ENCODE peak calls at places on chromosomes 5 and 9, in six cellular contexts. K, M, P, I, E and R are unnamed samples.

GRCh38 chr5:148848378-148849031 is 22.1 kb downstream of the ADRB2 start:
- DNase-seq in K (no peak), M (no peak), P (no peak), I (no peak), E (no peak), R (no peak)

GRCh38 chr9:126442636-126443035 is 116.0 kb downstream of the MVB12B start:
- DNase-seq in K (no peak), M (peak), P (no peak), I (no peak), E (no peak), R (no peak)

GRCh38 chr9:127808347-127809001 is 5.8 kb downstream of the FPGS start:
- DNase-seq in K (no peak), M (no peak), P (no peak), I (no peak), E (no peak), R (no peak)

GRCh38 chr5:104179057-104179456 is 616.5 kb upstream of the NUDT12 start:
- DNase-seq in K (peak), M (peak), P (peak), I (peak), E (peak), R (no peak)

GRCh38 chr9:126517751-126518261 is 95.9 kb upstream of the LMX1B start:
- DNase-seq in K (no peak), M (no peak), P (no peak), I (no peak), E (no peak), R (no peak)

GRCh38 chr9:121262450-121262849 is 5.5 kb upstream of the GSN start:
- DNase-seq in K (no peak), M (no peak), P (no peak), I (no peak), E (no peak), R (no peak)

GRCh38 chr9:27157736-27158135 is 48.7 kb downstream of the TEK start:
- DNase-seq in K (no peak), M (no peak), P (no peak), I (no peak), E (no peak), R (no peak)

GRCh38 chr5:42250-42649 is 49.7 kb upstream of the PLEKHG4B start:
- DNase-seq in K (peak), M (peak), P (no peak), I (peak), E (peak), R (no peak)

GRCh38 chr5:10489810-10490426 is 48.2 kb downstream of the ROPN1L start:
- DNase-seq in K (peak), M (no peak), P (no peak), I (no peak), E (no peak), R (no peak)

GRCh38 chr5:75072066-75072465 is 19.7 kb upstream of the GCNT4 start:
- DNase-seq in K (no peak), M (no peak), P (no peak), I (no peak), E (no peak), R (no peak)

GRCh38 chr5:158100373-158100902 is 241.5 kb upstream of the CLINT1 start:
- DNase-seq in K (no peak), M (no peak), P (no peak), I (no peak), E (no peak), R (no peak)

GRCh38 chr9:114166606-114167572 is 11.6 kb downstream of the COL27A1 start:
- DNase-seq in K (no peak), M (no peak), P (peak), I (no peak), E (no peak), R (no peak)

GRCh38 chr9:99391937-99392574 is 170.0 kb downstream of the SEC61B start:
- DNase-seq in K (no peak), M (no peak), P (no peak), I (no peak), E (no peak), R (no peak)

GRCh38 chr5:136811551-136811950 is 446.2 kb upstream of the TRPC7 start:
- DNase-seq in K (peak), M (no peak), P (peak), I (no peak), E (no peak), R (no peak)

GRCh38 chr5:54215233-54215736 is 95.1 kb downstream of the ARL15 start:
- DNase-seq in K (no peak), M (no peak), P (peak), I (no peak), E (no peak), R (peak)
- H2BK120ac ChIP-seq in K (no peak), M (no peak), P (no peak), I (no peak), E (peak), R (no peak)

DNA sequence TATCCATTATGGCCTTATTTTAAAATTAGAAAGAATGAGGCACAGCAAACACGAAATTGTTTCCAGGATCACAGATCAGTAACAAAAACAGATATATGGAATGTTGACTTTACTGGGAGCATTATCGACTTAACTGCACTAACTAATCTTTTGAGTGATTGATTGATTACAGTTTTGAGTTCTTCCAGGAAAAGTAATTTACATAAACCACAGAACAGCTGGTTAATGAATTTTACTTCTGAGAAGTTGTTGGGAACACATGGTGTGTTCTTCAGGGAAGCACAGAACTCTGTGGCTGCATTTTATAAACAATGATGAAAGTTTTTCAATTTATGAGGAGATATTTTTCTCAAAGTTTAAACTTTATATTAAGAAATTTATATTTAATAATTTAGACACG is 802.4 kb upstream of the ACO1 start:
- DNase-seq in K (no peak), M (no peak), P (peak), I (no peak), E (no peak), R (no peak)
- H4K91ac ChIP-seq in K (no peak), M (no peak), P (no peak), I (no peak), E (no peak), R (no peak)

GRCh38 chr5:115455241-115455640 is 89.3 kb downstream of the FEM1C start:
- DNase-seq in K (peak), M (no peak), P (peak), I (no peak), E (no peak), R (no peak)

GRCh38 chr5:115452083-115452482 is 92.5 kb downstream of the FEM1C start:
- DNase-seq in K (no peak), M (no peak), P (no peak), I (no peak), E (peak), R (no peak)

GRCh38 chr5:115453391-115454095 is 91.0 kb downstream of the FEM1C start:
- DNase-seq in K (no peak), M (no peak), P (no peak), I (no peak), E (peak), R (no peak)

GRCh38 chr5:115452791-115453190 is 91.8 kb downstream of the FEM1C start:
- DNase-seq in K (no peak), M (no peak), P (no peak), I (no peak), E (no peak), R (no peak)

GRCh38 chr5:115450741-115451140 is 93.8 kb downstream of the FEM1C start:
- DNase-seq in K (peak), M (no peak), P (peak), I (no peak), E (no peak), R (no peak)
- H3K4me2 ChIP-seq in K (peak), M (no peak), P (no peak), I (no peak), E (no peak), R (no peak)

GRCh38 chr5:12335938-12336337 is 431.7 kb upstream of the CTNND2 start:
- DNase-seq in K (no peak), M (no peak), P (no peak), I (no peak), E (no peak), R (no peak)

GRCh38 chr5:12332480-12332879 is 428.2 kb upstream of the CTNND2 start:
- DNase-seq in K (no peak), M (no peak), P (no peak), I (no peak), E (no peak), R (no peak)

GRCh38 chr5:12330993-12331588 is 426.8 kb upstream of the CTNND2 start:
- DNase-seq in K (no peak), M (peak), P (no peak), I (peak), E (no peak), R (no peak)

GRCh38 chr5:12330381-12330780 is 426.1 kb upstream of the CTNND2 start:
- DNase-seq in K (no peak), M (no peak), P (no peak), I (no peak), E (no peak), R (no peak)
- H2BK120ac ChIP-seq in K (no peak), M (no peak), P (no peak), I (peak), E (no peak), R (no peak)